ENCODE peak calls at places on chromosomes 4 and X, in seven cellular contexts. N is NAMALWA, J is WERI-Rb-1, B is HCT116, S is GM03348, I is neural crest cell, M is MCF 10A. U is an unnamed sample.
A peak's percentile ranks its signal among the peaks of the same experiment; 100 is the strongest.

GRCh38 chrX:151402719-151403390 is 5.8 kb downstream of the VMA21 start:
- DNase-seq in N (no peak), J (no peak), B (no peak), S (no peak), I (no peak), M (no peak), U (no peak)

GRCh38 chr4:157775971-157776370 is 396.9 kb downstream of the GASK1B start:
- DNase-seq in N (no peak), J (no peak), B (no peak), S (no peak), I (no peak), M (no peak), U (no peak)

GRCh38 chr4:45946699-45947098 is 177.2 kb downstream of the GABRG1 start:
- DNase-seq in N (no peak), J (no peak), B (no peak), S (no peak), I (no peak), M (no peak), U (no peak)

GRCh38 chrX:37871626-37872302 is 24.4 kb upstream of the DYNLT3 start:
- DNase-seq in N (no peak), J (no peak), B (peak; percentile 12), S (peak; percentile 68), I (no peak), M (peak; percentile 74), U (no peak)

GRCh38 chrX:133951098-133951497 is 34.3 kb downstream of the GPC3 start:
- DNase-seq in N (no peak), J (no peak), B (no peak), S (no peak), I (no peak), M (no peak), U (no peak)

GRCh38 chr4:114597410-114598115 is 1.0 kb upstream of the UGT8 start:
- DNase-seq in N (no peak), J (no peak), B (no peak), S (no peak), I (no peak), M (peak; percentile 28), U (no peak)

GRCh38 chr4:157223446-157223845 is 2.9 kb downstream of the GRIA2 start:
- DNase-seq in N (no peak), J (no peak), B (no peak), S (no peak), I (no peak), M (no peak), U (no peak)

GRCh38 chr4:177235026-177235425 is 74.6 kb upstream of the NEIL3 start:
- DNase-seq in N (no peak), J (no peak), B (no peak), S (peak; percentile 51), I (no peak), M (peak; percentile 4), U (no peak)

GRCh38 chr4:155735506-155735905 is 23.3 kb upstream of the GUCY1B1 start:
- DNase-seq in N (no peak), J (no peak), B (no peak), S (no peak), I (no peak), M (no peak), U (no peak)

GRCh38 chr4:150814873-150815272 is 200.2 kb downstream of the LRBA start:
- DNase-seq in N (no peak), J (no peak), B (no peak), S (no peak), I (no peak), M (no peak), U (no peak)

GRCh38 chr4:61638600-61638999 is 438.5 kb downstream of the ADGRL3 start:
- DNase-seq in N (no peak), J (no peak), B (no peak), S (no peak), I (no peak), M (no peak), U (no peak)

GRCh38 chrX:134908235-134908834 is 82.5 kb upstream of the SMIM10 start:
- DNase-seq in N (peak; percentile 65), J (no peak), B (no peak), S (no peak), I (no peak), M (peak; percentile 11), U (peak; percentile 29)